ENCODE peak calls at places on chromosomes 5 and 9, in six cellular contexts. G, W, T, N, K and P are unnamed samples.
A peak's percentile ranks its signal among the peaks of the same experiment; 100 is the strongest.

GRCh38 chr9:37339945-37340344 is 82.6 kb upstream of the GRHPR start:
- DNase-seq in G (no peak), W (no peak), T (no peak), N (no peak), K (no peak), P (no peak)

GRCh38 chr9:126620478-126620877 is 6.8 kb downstream of the LMX1B start:
- DNase-seq in G (no peak), W (no peak), T (no peak), N (no peak), K (no peak), P (no peak)

GRCh38 chr9:347667-348292 is 133.1 kb downstream of the DOCK8 start:
- DNase-seq in G (no peak), W (no peak), T (peak; percentile 40), N (peak; percentile 29), K (peak; percentile 41), P (no peak)

GRCh38 chr9:19939890-19940289 is 151.1 kb upstream of the SLC24A2 start:
- DNase-seq in G (no peak), W (no peak), T (no peak), N (no peak), K (no peak), P (no peak)

GRCh38 chr9:109447329-109448076 is 50.6 kb downstream of the PTPN3 start:
- DNase-seq in G (no peak), W (no peak), T (no peak), N (no peak), K (no peak), P (no peak)

GRCh38 chr5:128635379-128635778 is 97.3 kb upstream of the FBN2 start:
- DNase-seq in G (no peak), W (no peak), T (no peak), N (no peak), K (no peak), P (no peak)

GRCh38 chr9:93065321-93065720 is 6.8 kb downstream of the SUSD3 start:
- DNase-seq in G (no peak), W (no peak), T (no peak), N (no peak), K (no peak), P (no peak)

GRCh38 chr5:115720888-115721287 is 95.1 kb upstream of the TMED7 start:
- DNase-seq in G (no peak), W (no peak), T (no peak), N (no peak), K (no peak), P (no peak)

GRCh38 chr5:72042097-72042496 is 65.2 kb upstream of the MAP1B start:
- DNase-seq in G (no peak), W (no peak), T (no peak), N (no peak), K (no peak), P (no peak)

DNA sequence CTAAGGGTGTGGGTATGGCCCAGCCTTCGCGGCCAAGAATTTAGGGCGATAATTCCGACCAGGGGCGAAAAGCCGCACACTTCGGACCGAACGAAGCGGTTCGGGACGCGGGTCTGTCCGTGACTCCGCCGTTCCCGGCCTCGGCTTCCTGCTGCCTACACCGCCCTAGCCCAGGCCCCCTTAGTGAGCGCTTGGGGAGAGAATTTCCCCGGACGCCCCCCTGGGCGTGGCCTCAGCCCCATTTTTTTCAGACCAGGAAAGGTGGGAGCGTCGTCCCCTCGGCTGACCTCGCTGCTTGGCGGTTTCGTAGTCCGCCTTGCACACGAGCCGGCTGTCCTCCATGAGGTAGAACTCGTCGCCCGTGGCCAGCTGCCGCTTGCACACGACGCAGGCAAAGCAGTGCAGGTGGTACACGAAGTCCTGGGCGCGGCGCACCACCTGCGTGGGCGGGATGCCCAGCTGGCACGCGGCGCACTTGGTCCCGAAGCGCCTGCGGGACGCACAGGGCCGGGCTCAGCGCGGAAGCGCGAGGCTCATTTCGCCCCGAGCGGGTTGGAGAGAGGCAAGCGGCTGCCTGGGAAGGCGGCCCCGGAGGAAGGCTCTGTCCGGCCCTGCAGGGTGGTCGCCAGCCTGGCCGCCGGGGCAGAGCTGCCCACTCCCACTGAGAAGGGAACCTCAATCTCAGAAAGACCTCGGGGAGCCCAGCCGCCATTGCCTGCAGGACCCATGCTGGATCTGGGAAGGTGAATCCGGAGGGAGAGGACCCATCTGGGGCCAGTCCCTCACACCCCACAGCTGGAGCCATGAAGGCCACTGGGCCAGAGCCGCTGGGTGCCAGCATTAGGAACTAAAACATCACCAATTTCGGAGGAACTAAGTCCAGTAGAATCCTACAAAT is 5.3 kb downstream of the LHX3 start:
- DNase-seq in G (no peak), W (no peak), T (no peak), N (no peak), K (no peak), P (no peak)
- H3K4me1 ChIP-seq in G (peaks cover 2% of the 10 kb centered on the region), W (no peaks in the 10 kb centered on the region), T (peaks cover 5% of the 10 kb centered on the region), N (no peaks in the 10 kb centered on the region), K (no peaks in the 10 kb centered on the region), P (no peaks in the 10 kb centered on the region)

DNA sequence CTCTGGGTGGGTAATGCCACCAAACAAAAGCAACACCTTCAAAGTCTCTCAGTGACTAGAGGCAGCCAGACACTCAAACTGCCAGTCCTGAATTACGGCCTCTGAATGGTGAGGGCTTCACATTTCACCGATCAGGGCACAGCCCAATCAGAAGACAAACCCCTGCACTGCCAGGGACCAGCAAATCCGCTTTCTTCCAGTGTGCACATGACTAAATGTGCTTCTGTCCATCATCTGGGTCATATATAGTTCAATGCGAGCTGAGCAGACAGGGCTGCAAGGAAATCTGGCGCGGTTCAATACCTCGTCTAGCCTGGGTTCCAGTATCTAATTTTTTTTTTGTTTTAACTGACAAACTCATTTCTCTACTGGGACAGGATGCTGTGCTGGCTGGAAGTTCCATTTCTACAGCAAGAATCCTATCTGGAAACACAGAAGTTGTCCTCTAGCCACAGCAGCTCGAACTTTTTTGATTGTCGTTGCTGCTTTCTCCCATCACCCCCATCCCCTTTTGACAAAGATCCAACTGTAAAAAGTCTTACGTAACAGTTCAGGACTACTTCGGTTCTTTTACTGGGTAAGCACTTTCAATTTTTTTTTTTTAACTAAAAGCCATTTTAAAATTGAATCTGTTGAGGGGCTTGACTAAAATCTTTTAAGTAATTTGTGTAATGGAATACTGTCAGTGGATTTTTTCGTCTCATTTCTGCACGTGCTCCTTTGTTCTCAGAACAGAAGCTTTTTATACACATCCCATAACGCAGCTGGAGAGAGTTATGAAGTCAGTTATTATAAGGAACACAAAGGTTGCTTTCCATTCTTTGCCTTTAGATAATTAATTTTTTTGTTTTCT is 112.7 kb downstream of the NR6A1 start:
- DNase-seq in G (peak; percentile 85), W (peak; percentile 27), T (peak; percentile 93), N (peak; percentile 76), K (peak; percentile 97), P (peak; percentile 23)
- TF ChIP-seq POLR2A in G (no peak), W (no peak), T (peak; percentile 90), N (peak; percentile 45), K (peak; percentile 99), P (no peak)

GRCh38 chr9:100099722-100100042 is 639 bp downstream of the INVS start:
- DNase-seq in G (peak; percentile 31), W (peak; percentile 11), T (peak; percentile 12), N (peak; percentile 35), K (no peak), P (no peak)

GRCh38 chr9:100100268-100100667 is 1.2 kb downstream of the INVS start:
- DNase-seq in G (no peak), W (no peak), T (no peak), N (no peak), K (no peak), P (no peak)

GRCh38 chr9:100098241-100098886 is 436 bp downstream of the ERP44 start:
- DNase-seq in G (peak; percentile 56), W (peak; percentile 11), T (peak; percentile 65), N (peak; percentile 83), K (peak; percentile 54), P (peak; percentile 17)

GRCh38 chr9:100101608-100102007 is 2.6 kb downstream of the INVS start:
- DNase-seq in G (no peak), W (no peak), T (no peak), N (no peak), K (no peak), P (no peak)

DNA sequence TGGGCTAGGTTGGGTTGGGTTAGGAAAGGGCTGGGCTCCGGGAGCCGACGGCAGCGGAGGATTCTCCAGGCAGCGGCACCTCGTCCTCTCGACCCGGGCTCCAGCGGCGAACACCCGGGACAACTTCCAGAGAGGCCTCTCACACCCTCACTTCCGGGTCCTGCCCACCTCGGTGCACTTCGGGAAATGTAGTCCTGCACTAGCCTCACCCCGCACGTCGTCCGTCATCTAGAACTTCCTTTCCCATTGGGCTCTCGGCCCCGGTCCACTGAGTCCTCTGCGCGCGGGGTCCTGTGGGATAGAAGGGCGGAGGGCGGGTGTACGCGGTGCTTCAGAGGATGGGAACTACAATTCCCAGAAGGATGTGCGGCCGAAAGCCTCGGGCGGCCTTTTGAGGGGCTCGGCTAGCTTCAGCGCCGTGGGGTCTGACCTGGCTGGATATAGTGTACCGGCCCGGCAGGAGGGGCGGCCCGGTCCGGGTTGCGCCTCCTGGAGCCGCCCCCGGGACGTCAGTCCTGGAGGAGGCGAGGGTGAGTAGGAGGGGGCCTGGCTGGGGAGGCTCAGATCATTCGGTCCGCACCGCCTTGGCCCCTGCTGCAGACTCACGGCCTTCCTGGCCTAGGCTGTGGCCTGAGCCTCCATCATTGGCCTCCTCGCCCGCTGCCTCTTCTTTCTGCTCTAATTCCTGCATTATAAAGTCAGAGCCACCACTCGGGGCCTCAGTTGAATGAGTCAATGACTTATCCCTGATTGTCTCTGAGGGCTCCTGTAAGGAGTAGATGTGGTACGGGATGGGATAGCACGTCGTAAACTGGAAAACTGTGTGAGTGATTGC is at the start of the genes ERP44 and INVS:
- DNase-seq in G (peak; percentile 100), W (peak; percentile 99), T (peak; percentile 97), N (peak; percentile 98), K (peak; percentile 99), P (peak; percentile 98)
- TF ChIP-seq CTCF in G (no peak), W (no peak), T (no peak), N (peak; percentile 19), K (no peak), P (no peak)

DNA sequence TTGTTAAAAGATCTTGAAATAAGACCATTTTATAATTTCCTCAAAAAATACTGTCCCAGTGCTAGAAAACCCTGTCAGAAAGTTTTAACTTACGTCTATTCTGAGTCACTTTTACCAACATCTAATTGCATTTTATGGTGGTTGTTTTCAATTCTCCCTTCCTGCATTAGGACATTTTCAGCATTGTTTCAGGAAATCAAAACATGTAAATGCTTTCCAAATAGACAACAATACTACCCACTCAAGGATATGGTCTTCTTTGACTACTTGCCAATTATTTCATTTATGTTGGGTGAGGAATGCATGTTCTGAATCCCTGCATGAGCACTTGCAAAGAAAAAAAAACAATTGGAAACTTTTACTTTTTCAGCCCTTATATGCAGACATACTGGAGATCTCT is 284.6 kb upstream of the PDE4D start:
- DNase-seq in G (no peak), W (no peak), T (no peak), N (no peak), K (no peak), P (no peak)
- H3K4me1 ChIP-seq in G (no peaks in the 10 kb centered on the region), W (no peaks in the 10 kb centered on the region), T (no peaks in the 10 kb centered on the region), N (no peaks in the 10 kb centered on the region), K (no peaks in the 10 kb centered on the region), P (no peaks in the 10 kb centered on the region)

GRCh38 chr5:132468665-132469379 is 21.8 kb downstream of the IRF1 start:
- DNase-seq in G (peak; percentile 19), W (no peak), T (no peak), N (no peak), K (peak; percentile 26), P (peak; percentile 6)

GRCh38 chr5:132471944-132472343 is 18.6 kb downstream of the IRF1 start:
- DNase-seq in G (peak; percentile 22), W (no peak), T (no peak), N (no peak), K (no peak), P (no peak)

GRCh38 chr5:132469380-132470372 is 20.9 kb downstream of the IRF1 start:
- DNase-seq in G (peak; percentile 32), W (no peak), T (no peak), N (peak; percentile 60), K (peak; percentile 35), P (peak; percentile 15)

GRCh38 chr5:132471006-132471907 is 19.3 kb downstream of the IRF1 start:
- DNase-seq in G (peak; percentile 9), W (no peak), T (no peak), N (no peak), K (no peak), P (peak; percentile 3)

GRCh38 chr5:132470596-132470995 is 20.0 kb downstream of the IRF1 start:
- DNase-seq in G (peak; percentile 36), W (no peak), T (no peak), N (no peak), K (no peak), P (peak; percentile 14)
- TF ChIP-seq POLR2A in G (no peak), W (no peak), T (no peak), N (no peak), K (no peak), P (no peak)